ENCODE peak calls at places on chromosomes 16 and 17, in ten cellular contexts. A, R, D, M, P, O, H, V, L and K are unnamed samples. For H3K4me1, the result is how much of the 10 kb centered on the place peaks cover.

GRCh38 chr16:2530629-2531318 is 434 bp downstream of the CEMP1 start:
- DNase-seq in A (no peak), R (no peak), D (no peak), M (no peak), P (no peak), O (no peak), H (no peak), V (no peak), L (peak), K (no peak)

GRCh38 chr16:12303649-12304048 is 327.1 kb downstream of the SNX29 start:
- DNase-seq in A (no peak), R (no peak), D (peak), M (no peak), P (no peak), O (no peak), H (no peak), V (peak), L (no peak), K (no peak)

GRCh38 chr17:16374129-16374528 is 6.8 kb upstream of the UBB start:
- DNase-seq in A (no peak), R (peak), D (peak), M (no peak), P (no peak), O (no peak), H (peak), V (no peak), L (no peak), K (no peak)

GRCh38 chr17:80029235-80029974 is 6.3 kb downstream of the TBC1D16 start:
- DNase-seq in A (peak), R (peak), D (peak), M (peak), P (peak), O (peak), H (peak), V (peak), L (peak), K (no peak)

GRCh38 chr17:8362651-8363332 is 13.7 kb downstream of the KRABD2 start:
- DNase-seq in A (no peak), R (no peak), D (peak), M (no peak), P (no peak), O (no peak), H (no peak), V (no peak), L (no peak), K (no peak)

GRCh38 chr17:34269969-34270368 is at the start of gene CCL7:
- DNase-seq in A (no peak), R (no peak), D (peak), M (no peak), P (no peak), O (no peak), H (no peak), V (no peak), L (no peak), K (no peak)

GRCh38 chr17:54899721-54900456 is 763 bp upstream of the TOM1L1 start:
- DNase-seq in A (no peak), R (no peak), D (peak), M (no peak), P (no peak), O (no peak), H (no peak), V (no peak), L (no peak), K (no peak)

GRCh38 chr17:78763561-78763960 is 18.5 kb downstream of the CYTH1 start:
- DNase-seq in A (no peak), R (no peak), D (peak), M (no peak), P (no peak), O (no peak), H (no peak), V (no peak), L (no peak), K (no peak)

GRCh38 chr16:19753815-19754643 is 36.0 kb downstream of the IQCK start:
- DNase-seq in A (no peak), R (no peak), D (peak), M (no peak), P (peak), O (no peak), H (no peak), V (no peak), L (no peak), K (peak)

GRCh38 chr17:38748329-38749221 is at the start of gene PCGF2:
- DNase-seq in A (no peak), R (peak), D (peak), M (peak), P (peak), O (peak), H (peak), V (peak), L (peak), K (peak)

GRCh38 chr16:79334127-79334526 is 266.4 kb downstream of the MAF start:
- DNase-seq in A (no peak), R (no peak), D (no peak), M (no peak), P (no peak), O (no peak), H (no peak), V (no peak), L (peak), K (no peak)

GRCh38 chr16:85390511-85391174 is 222.5 kb upstream of the GSE1 start:
- DNase-seq in A (peak), R (no peak), D (peak), M (peak), P (peak), O (peak), H (peak), V (peak), L (peak), K (peak)

GRCh38 chr16:57382535-57383275 is 10.4 kb downstream of the CX3CL1 start:
- DNase-seq in A (no peak), R (no peak), D (no peak), M (no peak), P (no peak), O (no peak), H (no peak), V (no peak), L (no peak), K (no peak)

GRCh38 chr16:77213542-77214108 is 14.4 kb downstream of the SYCE1L start:
- DNase-seq in A (no peak), R (no peak), D (peak), M (no peak), P (no peak), O (no peak), H (no peak), V (peak), L (no peak), K (no peak)

GRCh38 chr16:85162478-85163277 is 50.4 kb upstream of the CIBAR2 start:
- DNase-seq in A (no peak), R (no peak), D (peak), M (no peak), P (no peak), O (peak), H (peak), V (peak), L (no peak), K (no peak)

GRCh38 chr16:67845291-67846062 is 1.3 kb upstream of the NUTF2 start:
- DNase-seq in A (no peak), R (no peak), D (no peak), M (no peak), P (no peak), O (no peak), H (no peak), V (no peak), L (no peak), K (no peak)

GRCh38 chr17:32370426-32370825 is 20.5 kb downstream of the ZNF207 start:
- DNase-seq in A (no peak), R (no peak), D (no peak), M (no peak), P (no peak), O (no peak), H (no peak), V (no peak), L (no peak), K (no peak)

GRCh38 chr16:67919618-67920210 is 11.9 kb downstream of the CTRL start:
- DNase-seq in A (no peak), R (no peak), D (no peak), M (no peak), P (no peak), O (no peak), H (no peak), V (no peak), L (no peak), K (no peak)

GRCh38 chr17:7293821-7294613 is 422 bp downstream of the YBX2 start:
- DNase-seq in A (no peak), R (peak), D (no peak), M (no peak), P (peak), O (no peak), H (no peak), V (no peak), L (peak), K (no peak)

GRCh38 chr17:11564483-11565380 is 33.5 kb upstream of the DNAH9 start:
- DNase-seq in A (peak), R (no peak), D (no peak), M (no peak), P (no peak), O (no peak), H (no peak), V (no peak), L (no peak), K (no peak)

GRCh38 chr17:53932386-53932785 is 109.7 kb downstream of the KIF2B start:
- DNase-seq in A (no peak), R (no peak), D (no peak), M (no peak), P (no peak), O (no peak), H (no peak), V (no peak), L (no peak), K (no peak)

GRCh38 chr16:16096161-16096857 is 127.0 kb downstream of the ABCC6 start:
- DNase-seq in A (no peak), R (no peak), D (peak), M (no peak), P (no peak), O (no peak), H (peak), V (peak), L (peak), K (peak)

GRCh38 chr17:9729034-9729650 is 62.2 kb downstream of the DHRS7C start:
- DNase-seq in A (no peak), R (no peak), D (peak), M (no peak), P (no peak), O (no peak), H (no peak), V (no peak), L (no peak), K (peak)

DNA sequence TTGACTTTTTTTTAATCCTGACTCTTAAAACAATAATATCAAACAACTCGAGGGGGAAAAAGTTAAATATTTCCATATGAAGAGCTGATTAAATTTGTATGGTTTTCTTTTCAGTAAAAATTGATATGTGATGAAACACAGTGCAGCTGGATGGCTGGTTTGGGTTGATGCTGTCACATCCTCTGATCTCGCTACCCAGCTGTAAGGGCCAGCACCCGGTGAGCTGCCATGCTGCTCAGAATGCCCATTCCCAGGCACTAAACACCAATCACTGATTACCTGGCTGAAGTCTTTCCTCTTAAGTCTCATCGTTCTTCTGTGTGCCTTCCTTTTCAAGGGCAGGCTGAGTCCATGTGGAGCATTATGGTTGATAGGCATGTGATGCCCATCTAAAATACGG is 234.3 kb downstream of the IRX3 start:
- DNase-seq in A (no peak), R (no peak), D (no peak), M (no peak), P (no peak), O (no peak), H (no peak), V (no peak), L (no peak), K (no peak)
- TF ChIP-seq POLR2A in A (no peak), R (no peak), D (no peak), M (no peak), P (no peak), O (no peak), H (no peak), V (no peak), L (no peak), K (no peak)

GRCh38 chr17:69367298-69367697 is 40.4 kb upstream of the ABCA5 start:
- DNase-seq in A (no peak), R (no peak), D (no peak), M (no peak), P (no peak), O (no peak), H (no peak), V (no peak), L (no peak), K (no peak)

GRCh38 chr17:69375229-69375628 is 39.3 kb upstream of the MAP2K6 start:
- DNase-seq in A (no peak), R (no peak), D (no peak), M (no peak), P (no peak), O (no peak), H (no peak), V (no peak), L (no peak), K (no peak)

DNA sequence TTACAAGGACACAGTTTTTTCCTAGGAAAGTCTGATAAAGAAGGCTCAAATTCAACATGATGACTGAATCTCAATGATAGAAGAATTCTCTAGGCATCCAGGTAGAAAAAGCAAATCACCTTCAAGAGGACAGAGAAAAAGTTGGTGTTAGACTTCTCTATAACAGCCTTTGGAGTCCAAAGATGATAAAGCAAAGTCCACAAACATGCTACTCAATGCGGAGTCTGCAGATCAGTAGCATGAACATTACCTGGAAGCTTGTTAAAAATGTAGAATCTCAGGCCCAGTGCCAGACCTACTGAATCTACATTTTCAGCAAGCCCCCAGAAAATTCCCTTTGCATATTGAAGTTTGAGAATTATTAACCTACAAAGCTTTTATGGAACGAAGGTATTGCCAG is 41.4 kb upstream of the MAP2K6 start:
- DNase-seq in A (no peak), R (no peak), D (no peak), M (no peak), P (no peak), O (no peak), H (no peak), V (no peak), L (no peak), K (no peak)
- H3K4me1 ChIP-seq in A (under half), R (under half), D (under half), M (under half), P (under half), O (under half), H (under half), V (under half), L (under half), K (under half)

GRCh38 chr17:64531955-64532371 is 25.2 kb downstream of the CEP95 start:
- DNase-seq in A (no peak), R (peak), D (peak), M (no peak), P (no peak), O (no peak), H (no peak), V (no peak), L (no peak), K (no peak)
- TF ChIP-seq POLR2A in A (no peak), R (no peak), D (no peak), M (no peak), P (no peak), O (no peak), H (no peak), V (no peak), L (no peak), K (no peak)

GRCh38 chr17:40450175-40450574 is 6.9 kb downstream of the IGFBP4 start:
- DNase-seq in A (no peak), R (peak), D (peak), M (no peak), P (peak), O (no peak), H (no peak), V (peak), L (peak), K (no peak)
- H3K4me1 ChIP-seq in A (half or more), R (half or more), D (half or more), M (under half), P (half or more), O (half or more), H (half or more), V (under half), L (under half), K (under half)

GRCh38 chr16:11135167-11135973 is 120.6 kb downstream of the SOCS1 start:
- DNase-seq in A (no peak), R (peak), D (peak), M (no peak), P (no peak), O (no peak), H (no peak), V (no peak), L (no peak), K (no peak)

GRCh38 chr16:11133344-11133921 is 122.6 kb downstream of the SOCS1 start:
- DNase-seq in A (peak), R (peak), D (peak), M (peak), P (peak), O (peak), H (peak), V (peak), L (peak), K (peak)

GRCh38 chr16:11131706-11132105 is 124.3 kb downstream of the SOCS1 start:
- DNase-seq in A (no peak), R (no peak), D (no peak), M (no peak), P (no peak), O (no peak), H (peak), V (no peak), L (no peak), K (no peak)

GRCh38 chr16:11136600-11136999 is 119.4 kb downstream of the SOCS1 start:
- DNase-seq in A (no peak), R (no peak), D (no peak), M (no peak), P (no peak), O (no peak), H (no peak), V (no peak), L (no peak), K (no peak)

GRCh38 chr16:11134722-11135121 is 121.3 kb downstream of the SOCS1 start:
- DNase-seq in A (no peak), R (no peak), D (no peak), M (no peak), P (no peak), O (no peak), H (no peak), V (no peak), L (no peak), K (no peak)
- TF ChIP-seq POLR2A in A (no peak), R (no peak), D (no peak), M (no peak), P (no peak), O (no peak), H (no peak), V (no peak), L (no peak), K (no peak)

DNA sequence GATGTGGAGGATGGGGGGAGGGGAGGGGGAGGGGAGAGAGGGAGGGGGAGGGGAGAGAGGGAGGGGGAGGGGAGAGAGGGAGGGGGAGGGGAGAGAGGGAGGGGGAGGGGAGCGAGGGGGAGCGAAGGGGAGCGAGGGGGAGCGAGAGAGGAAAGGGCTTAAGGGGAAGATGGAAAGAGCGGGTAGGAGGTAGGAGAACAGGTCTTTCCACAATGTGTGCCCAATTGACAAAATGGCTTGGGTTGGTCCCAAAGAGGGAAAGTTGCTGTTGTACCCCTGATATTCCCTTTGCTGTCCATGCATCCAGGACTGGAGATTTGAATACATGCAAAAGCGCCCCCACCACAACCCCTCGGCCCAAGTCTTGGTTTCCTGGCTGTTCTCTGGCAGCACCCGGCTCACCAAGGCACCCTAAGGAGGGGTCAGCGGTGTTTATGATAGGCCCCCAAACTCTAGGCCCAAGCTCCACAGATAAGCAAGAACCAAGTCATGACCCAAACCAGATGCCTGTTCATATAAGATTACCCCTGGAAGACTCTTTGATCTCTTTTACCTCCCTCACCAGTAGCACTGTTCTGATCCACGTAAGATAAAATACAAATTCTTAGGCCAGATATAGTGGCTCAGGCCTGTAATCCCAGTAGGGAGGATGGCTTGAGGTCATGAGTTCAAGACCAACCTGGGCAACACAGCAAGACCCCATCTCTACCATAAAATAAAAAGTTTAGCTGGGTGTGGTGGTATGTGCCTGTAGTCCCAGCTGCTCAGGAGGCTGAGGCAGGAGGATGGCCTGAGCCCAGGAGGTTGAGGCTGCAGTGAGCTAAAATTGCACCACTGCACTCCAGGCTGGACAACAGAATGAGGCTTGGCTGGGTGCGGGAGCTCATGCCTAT is 119.6 kb downstream of the ZFHX3 start:
- DNase-seq in A (no peak), R (no peak), D (no peak), M (no peak), P (no peak), O (no peak), H (peak), V (no peak), L (no peak), K (peak)
- H3K4me1 ChIP-seq in A (half or more), R (under half), D (under half), M (under half), P (half or more), O (half or more), H (under half), V (under half), L (half or more), K (under half)

DNA sequence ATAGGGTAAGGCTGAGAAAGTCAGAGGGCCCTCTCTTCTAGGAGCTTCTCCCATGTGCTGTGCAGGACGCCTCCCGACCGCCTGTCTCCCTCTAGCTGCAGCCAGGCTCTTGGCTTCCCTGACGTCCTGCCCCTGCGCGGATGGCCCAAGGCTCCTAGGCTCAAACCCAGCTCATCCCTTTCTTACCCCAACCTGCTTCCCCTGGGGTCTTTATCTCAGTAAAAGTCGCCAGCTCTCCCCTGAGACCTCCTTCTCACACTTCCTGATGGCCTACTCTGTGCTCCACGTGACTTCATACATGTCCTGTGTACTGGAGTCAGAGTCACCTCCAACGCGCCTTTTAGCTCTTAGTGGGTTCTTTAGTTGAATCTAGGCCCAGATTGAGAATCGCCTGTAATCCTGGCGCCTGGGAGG is 1.1 kb upstream of the ZNF747 start:
- DNase-seq in A (no peak), R (peak), D (peak), M (peak), P (peak), O (peak), H (peak), V (peak), L (peak), K (peak)
- TF ChIP-seq POLR2A in A (no peak), R (no peak), D (no peak), M (no peak), P (no peak), O (no peak), H (no peak), V (no peak), L (no peak), K (peak)